ENCODE peak calls at places on chromosomes 4 and X, in nine cellular contexts. F is G401; A is immature natural killer cell; J is stimulated activated CD8-positive, alpha-beta memory T cell treated with anti-CD3 and anti-CD28 coated beads, Interleukin-15, amount 100 ng/mL, for 1 hour; E is amniotic stem cell; T is fibroblast of lung; V is endothelial cell; R is COR-L47; P is pancreas. B is an unnamed sample.

GRCh38 chr4:110305455-110305854 is 107.0 kb upstream of the ELOVL6 start:
- DNase-seq in F (no peak), A (no peak), J (no peak), E (no peak), T (no peak), V (no peak), R (no peak), P (no peak), B (no peak)

GRCh38 chrX:104712515-104712914 is 146.5 kb downstream of the IL1RAPL2 start:
- DNase-seq in F (no peak), A (no peak), J (no peak), E (no peak), T (no peak), V (no peak), R (no peak), P (no peak), B (no peak)

GRCh38 chrX:7091923-7092322 is 55.6 kb upstream of the STS start:
- DNase-seq in F (no peak), A (no peak), J (no peak), E (no peak), T (no peak), V (no peak), R (no peak), P (no peak), B (no peak)

GRCh38 chrX:46637937-46638336 is 64.4 kb downstream of the CHST7 start:
- DNase-seq in F (no peak), A (no peak), J (no peak), E (no peak), T (no peak), V (no peak), R (no peak), P (no peak), B (no peak)

GRCh38 chr4:158016511-158016910 is 156.3 kb downstream of the GASK1B start:
- DNase-seq in F (no peak), A (no peak), J (no peak), E (no peak), T (peak), V (no peak), R (no peak), P (no peak), B (no peak)

GRCh38 chr4:180925800-180926199 is 1317.4 kb upstream of the TENM3 start:
- DNase-seq in F (no peak), A (no peak), J (no peak), E (no peak), T (peak), V (no peak), R (no peak), P (no peak), B (no peak)

GRCh38 chr4:150244600-150244999 is 166.4 kb downstream of the DCLK2 start:
- DNase-seq in F (no peak), A (no peak), J (no peak), E (no peak), T (peak), V (no peak), R (peak), P (no peak), B (no peak)

GRCh38 chr4:173293663-173294062 is 40.5 kb downstream of the HMGB2 start:
- DNase-seq in F (peak), A (no peak), J (no peak), E (no peak), T (no peak), V (no peak), R (no peak), P (no peak), B (no peak)

GRCh38 chrX:34918091-34918736 is 24.4 kb upstream of the FAM47B start:
- DNase-seq in F (no peak), A (no peak), J (no peak), E (peak), T (peak), V (no peak), R (no peak), P (no peak), B (no peak)

GRCh38 chrX:29435396-29435795 is 780.0 kb upstream of the MAGEB2 start:
- DNase-seq in F (no peak), A (no peak), J (no peak), E (no peak), T (peak), V (no peak), R (no peak), P (no peak), B (no peak)

GRCh38 chr4:66433706-66434105 is 763.4 kb upstream of the EPHA5 start:
- DNase-seq in F (no peak), A (no peak), J (no peak), E (no peak), T (no peak), V (no peak), R (no peak), P (no peak), B (no peak)

GRCh38 chr4:164212714-164213113 is 541.2 kb upstream of the SMIM31 start:
- DNase-seq in F (no peak), A (no peak), J (no peak), E (no peak), T (no peak), V (no peak), R (no peak), P (no peak), B (no peak)

GRCh38 chrX:133493366-133493765 is 78.1 kb upstream of the GPC4 start:
- DNase-seq in F (no peak), A (no peak), J (no peak), E (no peak), T (no peak), V (no peak), R (no peak), P (no peak), B (no peak)

GRCh38 chrX:44946771-44947170 is 73.8 kb downstream of the KDM6A start:
- DNase-seq in F (no peak), A (no peak), J (no peak), E (no peak), T (peak), V (no peak), R (no peak), P (no peak), B (no peak)

GRCh38 chr4:48369248-48369647 is 27.9 kb downstream of the SLAIN2 start:
- DNase-seq in F (no peak), A (no peak), J (no peak), E (no peak), T (no peak), V (no peak), R (no peak), P (no peak), B (no peak)

GRCh38 chrX:33465137-33465536 is 253.8 kb upstream of the DMD start:
- DNase-seq in F (no peak), A (no peak), J (no peak), E (no peak), T (no peak), V (no peak), R (no peak), P (no peak), B (no peak)

GRCh38 chr4:46404961-46405360 is 15.0 kb upstream of the GABRA2 start:
- DNase-seq in F (no peak), A (no peak), J (no peak), E (no peak), T (peak), V (no peak), R (peak), P (no peak), B (no peak)

GRCh38 chr4:113849771-113850170 is 88.2 kb upstream of the CAMK2D start:
- DNase-seq in F (peak), A (no peak), J (no peak), E (no peak), T (peak), V (no peak), R (peak), P (peak), B (no peak)

GRCh38 chrX:115330498-115331138 is 41.1 kb downstream of the LUZP4 start:
- DNase-seq in F (peak), A (peak), J (no peak), E (peak), T (peak), V (peak), R (peak), P (peak), B (peak)

GRCh38 chr4:189988892-189989431 is 38.1 kb downstream of the FRG2 start:
- DNase-seq in F (no peak), A (no peak), J (no peak), E (no peak), T (no peak), V (no peak), R (no peak), P (no peak), B (no peak)

GRCh38 chrX:101303790-101304189 is 12.7 kb upstream of the TAF7L start:
- DNase-seq in F (no peak), A (no peak), J (no peak), E (no peak), T (no peak), V (no peak), R (no peak), P (no peak), B (no peak)

GRCh38 chr4:99382745-99383360 is 30.3 kb upstream of the ADH1C start:
- DNase-seq in F (no peak), A (no peak), J (no peak), E (no peak), T (peak), V (no peak), R (no peak), P (no peak), B (no peak)

GRCh38 chr4:147830987-147831386 is 99.1 kb downstream of the ARHGAP10 start:
- DNase-seq in F (no peak), A (no peak), J (no peak), E (no peak), T (peak), V (no peak), R (no peak), P (no peak), B (no peak)

GRCh38 chr4:2830632-2831610 is 12.7 kb upstream of the ADD1 start:
- DNase-seq in F (no peak), A (no peak), J (no peak), E (no peak), T (no peak), V (no peak), R (no peak), P (no peak), B (no peak)